ENCODE peak calls at places on chromosomes 5 and 9, in four cellular contexts. One of them, this sample, is unnamed. For H3K4me1, the result is how much of the 10 kb centered on the place peaks cover.

GRCh38 chr9:79053613-79054012 is 518.2 kb upstream of the TLE4 start:
- DNase-seq in IMR-90: no peak
- DNase-seq in heart left ventricle: no peak
- DNase-seq in left ventricle myocardium inferior: no peak
- DNase-seq in this sample: no peak

GRCh38 chr5:93583799-93584530 is 943 bp downstream of the NR2F1 start:
- DNase-seq in IMR-90: peak
- DNase-seq in heart left ventricle: peak
- DNase-seq in left ventricle myocardium inferior: no peak
- DNase-seq in this sample: peak

GRCh38 chr5:123708074-123708806 is 196.3 kb downstream of the CSNK1G3 start:
- DNase-seq in IMR-90: peak
- DNase-seq in heart left ventricle: no peak
- DNase-seq in left ventricle myocardium inferior: no peak
- DNase-seq in this sample: no peak

GRCh38 chr5:123119334-123119986 is 30.4 kb downstream of the PRDM6 start:
- DNase-seq in IMR-90: peak
- DNase-seq in heart left ventricle: no peak
- DNase-seq in left ventricle myocardium inferior: no peak
- DNase-seq in this sample: no peak

GRCh38 chr9:131398204-131398603 is 4.3 kb downstream of the PRRC2B start:
- DNase-seq in IMR-90: no peak
- DNase-seq in heart left ventricle: no peak
- DNase-seq in left ventricle myocardium inferior: no peak
- DNase-seq in this sample: no peak

GRCh38 chr9:137740311-137740710 is 121.5 kb downstream of the EHMT1 start:
- DNase-seq in IMR-90: peak
- DNase-seq in heart left ventricle: peak
- DNase-seq in left ventricle myocardium inferior: peak
- DNase-seq in this sample: no peak

GRCh38 chr9:124590886-124591641 is 83.9 kb upstream of the NR5A1 start:
- DNase-seq in IMR-90: no peak
- DNase-seq in heart left ventricle: no peak
- DNase-seq in left ventricle myocardium inferior: no peak
- DNase-seq in this sample: no peak

GRCh38 chr9:2177121-2177520 is 162.0 kb downstream of the SMARCA2 start:
- DNase-seq in IMR-90: no peak
- DNase-seq in heart left ventricle: no peak
- DNase-seq in left ventricle myocardium inferior: no peak
- DNase-seq in this sample: no peak

GRCh38 chr5:132204330-132204729 is 23.3 kb downstream of the P4HA2 start:
- DNase-seq in IMR-90: no peak
- DNase-seq in heart left ventricle: no peak
- DNase-seq in left ventricle myocardium inferior: no peak
- DNase-seq in this sample: no peak

GRCh38 chr9:21153688-21154608 is 12.3 kb upstream of the IFNW1 start:
- DNase-seq in IMR-90: peak
- DNase-seq in heart left ventricle: no peak
- DNase-seq in left ventricle myocardium inferior: no peak
- DNase-seq in this sample: no peak

GRCh38 chr9:36040271-36040925 is 3.7 kb downstream of the RECK start:
- DNase-seq in IMR-90: peak
- DNase-seq in heart left ventricle: no peak
- DNase-seq in left ventricle myocardium inferior: no peak
- DNase-seq in this sample: no peak

GRCh38 chr9:108967916-108968315 is 33.7 kb downstream of the ABITRAM start:
- DNase-seq in IMR-90: no peak
- DNase-seq in heart left ventricle: no peak
- DNase-seq in left ventricle myocardium inferior: peak
- DNase-seq in this sample: no peak

GRCh38 chr9:19028835-19029451 is 4.1 kb downstream of the SAXO1 start:
- DNase-seq in IMR-90: peak
- DNase-seq in heart left ventricle: peak
- DNase-seq in left ventricle myocardium inferior: no peak
- DNase-seq in this sample: no peak

GRCh38 chr5:153659337-153659736 is 168.9 kb downstream of the GRIA1 start:
- DNase-seq in IMR-90: peak
- DNase-seq in heart left ventricle: no peak
- DNase-seq in left ventricle myocardium inferior: no peak
- DNase-seq in this sample: no peak

GRCh38 chr9:4303002-4303401 is 3.1 kb upstream of the GLIS3 start:
- DNase-seq in IMR-90: peak
- DNase-seq in heart left ventricle: no peak
- DNase-seq in left ventricle myocardium inferior: no peak
- DNase-seq in this sample: no peak

GRCh38 chr5:104430977-104431620 is 868.5 kb upstream of the NUDT12 start:
- DNase-seq in IMR-90: peak
- DNase-seq in heart left ventricle: no peak
- DNase-seq in left ventricle myocardium inferior: no peak
- DNase-seq in this sample: no peak

GRCh38 chr9:7103382-7104170 is 345.8 kb downstream of the KDM4C start:
- DNase-seq in IMR-90: peak
- DNase-seq in heart left ventricle: no peak
- DNase-seq in left ventricle myocardium inferior: no peak
- DNase-seq in this sample: peak

GRCh38 chr5:141402553-141403328 is at the start of gene PCDHGA9:
- DNase-seq in IMR-90: peak
- DNase-seq in heart left ventricle: no peak
- DNase-seq in left ventricle myocardium inferior: no peak
- DNase-seq in this sample: peak
- TF ChIP-seq CTCF in IMR-90: peak
- TF ChIP-seq CTCF in heart left ventricle: no peak
- TF ChIP-seq CTCF in left ventricle myocardium inferior: peak
- TF ChIP-seq CTCF in this sample: peak

GRCh38 chr5:65893749-65894430 is 32.5 kb upstream of the ERBIN start:
- DNase-seq in IMR-90: no peak
- DNase-seq in heart left ventricle: no peak
- DNase-seq in left ventricle myocardium inferior: no peak
- DNase-seq in this sample: no peak

GRCh38 chr5:65895891-65896290 is 30.5 kb upstream of the ERBIN start:
- DNase-seq in IMR-90: no peak
- DNase-seq in heart left ventricle: no peak
- DNase-seq in left ventricle myocardium inferior: no peak
- DNase-seq in this sample: no peak

DNA sequence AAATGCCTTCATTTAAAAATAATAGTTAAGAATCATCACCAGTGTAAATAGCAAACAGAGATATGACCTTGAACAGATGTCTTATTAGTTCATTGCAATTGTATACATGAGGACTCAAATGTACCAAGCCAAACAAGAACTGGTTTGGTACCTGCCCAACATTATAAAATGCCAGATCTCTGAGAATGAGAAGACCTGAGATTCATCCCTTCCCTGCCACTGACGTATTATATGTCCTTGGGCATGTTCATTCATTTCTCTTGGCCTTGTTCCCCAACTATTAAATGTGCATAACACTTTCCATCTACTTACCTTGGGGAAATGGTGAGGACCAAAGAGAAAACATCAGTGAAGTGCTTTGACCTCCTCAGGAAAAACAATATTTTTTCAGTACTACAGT is 33.6 kb upstream of the ERBIN start:
- DNase-seq in IMR-90: no peak
- DNase-seq in heart left ventricle: no peak
- DNase-seq in left ventricle myocardium inferior: no peak
- DNase-seq in this sample: no peak
- H3K4me1 ChIP-seq in IMR-90: under half
- H3K4me1 ChIP-seq in heart left ventricle: under half
- H3K4me1 ChIP-seq in left ventricle myocardium inferior: under half
- H3K4me1 ChIP-seq in this sample: under half

GRCh38 chr5:135429326-135429725 is 17.8 kb downstream of the DCANP1 start:
- DNase-seq in IMR-90: no peak
- DNase-seq in heart left ventricle: peak
- DNase-seq in left ventricle myocardium inferior: peak
- DNase-seq in this sample: no peak

GRCh38 chr5:135423158-135423925 is 23.8 kb downstream of the DCANP1 start:
- DNase-seq in IMR-90: no peak
- DNase-seq in heart left ventricle: no peak
- DNase-seq in left ventricle myocardium inferior: no peak
- DNase-seq in this sample: no peak

GRCh38 chr5:135428586-135428985 is 18.6 kb downstream of the DCANP1 start:
- DNase-seq in IMR-90: no peak
- DNase-seq in heart left ventricle: no peak
- DNase-seq in left ventricle myocardium inferior: no peak
- DNase-seq in this sample: no peak

GRCh38 chr5:135425641-135426040 is 21.5 kb downstream of the DCANP1 start:
- DNase-seq in IMR-90: no peak
- DNase-seq in heart left ventricle: no peak
- DNase-seq in left ventricle myocardium inferior: no peak
- DNase-seq in this sample: no peak

DNA sequence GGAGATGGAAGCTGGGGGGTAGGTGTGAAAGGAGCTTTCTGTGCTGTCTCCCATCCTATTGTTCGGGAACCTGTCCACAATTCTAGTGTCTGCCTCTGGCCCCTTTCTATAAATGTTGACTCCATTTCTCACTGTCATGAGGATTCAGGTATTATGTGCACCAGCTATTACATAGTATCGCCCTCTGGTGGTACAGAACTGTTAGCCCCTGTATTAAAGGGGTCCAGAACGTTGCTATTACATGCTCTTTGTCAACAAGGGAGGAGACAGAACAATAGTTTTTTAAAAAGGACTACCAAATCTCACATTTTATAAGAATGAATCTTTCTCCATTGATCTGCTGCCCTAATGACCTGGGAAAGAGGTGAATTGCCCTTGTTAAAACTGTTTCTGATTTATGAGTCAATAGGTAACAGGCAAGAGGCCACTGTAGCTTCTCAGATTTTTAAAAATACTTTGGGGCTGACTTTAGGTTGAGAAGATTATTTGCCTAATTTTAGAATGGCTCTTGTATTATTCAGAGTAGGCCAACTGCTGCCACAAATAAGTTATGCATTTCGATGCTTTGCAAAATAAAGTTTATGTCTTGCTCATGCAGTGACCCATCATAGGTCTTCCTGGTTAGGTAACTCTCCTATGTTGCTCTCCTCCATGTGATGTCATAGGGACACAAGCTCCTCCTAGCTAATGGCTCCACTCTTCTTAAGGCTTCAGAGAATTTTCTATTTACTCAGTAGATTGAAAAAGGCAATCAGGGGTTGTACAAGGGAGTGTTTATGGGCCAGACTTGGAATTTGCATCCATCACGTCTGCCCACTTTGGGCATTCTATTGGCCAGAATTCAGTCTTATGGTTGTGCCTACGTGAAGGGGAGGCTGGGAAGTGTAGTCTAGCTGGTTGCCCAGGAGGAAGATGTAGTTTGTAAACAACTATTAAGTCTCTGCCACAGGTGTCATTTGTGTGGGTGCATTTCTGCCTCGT is 20.8 kb downstream of the DCANP1 start:
- DNase-seq in IMR-90: peak
- DNase-seq in heart left ventricle: no peak
- DNase-seq in left ventricle myocardium inferior: no peak
- DNase-seq in this sample: no peak
- TF ChIP-seq CTCF in IMR-90: peak
- TF ChIP-seq CTCF in heart left ventricle: peak
- TF ChIP-seq CTCF in left ventricle myocardium inferior: peak
- TF ChIP-seq CTCF in this sample: peak

GRCh38 chr9:86321373-86321772 is 32.8 kb downstream of the TUT7 start:
- DNase-seq in IMR-90: peak
- DNase-seq in heart left ventricle: no peak
- DNase-seq in left ventricle myocardium inferior: no peak
- DNase-seq in this sample: no peak
- H3K4me1 ChIP-seq in IMR-90: under half
- H3K4me1 ChIP-seq in heart left ventricle: under half
- H3K4me1 ChIP-seq in left ventricle myocardium inferior: under half
- H3K4me1 ChIP-seq in this sample: under half

DNA sequence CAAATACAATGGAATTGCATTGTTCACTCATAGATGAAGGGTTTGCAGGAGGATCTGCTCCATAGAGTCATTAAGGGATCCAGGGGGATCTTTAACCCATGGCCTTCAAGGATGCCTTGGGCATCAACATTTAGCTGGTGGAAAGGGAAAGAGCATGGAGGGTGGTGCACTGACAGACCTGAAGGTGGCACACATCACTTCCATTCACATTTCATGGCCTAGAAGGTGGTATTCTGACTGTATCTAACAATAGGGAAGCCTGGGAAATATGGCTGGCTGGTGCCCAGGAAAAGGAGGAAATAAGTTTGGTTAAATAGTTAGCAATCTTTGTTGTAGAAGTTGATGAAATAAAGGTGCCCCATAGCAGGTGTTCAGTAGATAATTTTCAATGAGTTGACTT is 230.2 kb downstream of the CD180 start:
- DNase-seq in IMR-90: no peak
- DNase-seq in heart left ventricle: no peak
- DNase-seq in left ventricle myocardium inferior: no peak
- DNase-seq in this sample: no peak
- TF ChIP-seq CTCF in IMR-90: no peak
- TF ChIP-seq CTCF in heart left ventricle: no peak
- TF ChIP-seq CTCF in left ventricle myocardium inferior: no peak
- TF ChIP-seq CTCF in this sample: no peak

GRCh38 chr9:34654317-34655083 is 2.5 kb downstream of the IL11RA start:
- DNase-seq in IMR-90: peak
- DNase-seq in heart left ventricle: peak
- DNase-seq in left ventricle myocardium inferior: peak
- DNase-seq in this sample: peak

GRCh38 chr9:34653131-34653530 is 1.1 kb downstream of the IL11RA start:
- DNase-seq in IMR-90: peak
- DNase-seq in heart left ventricle: no peak
- DNase-seq in left ventricle myocardium inferior: no peak
- DNase-seq in this sample: no peak

GRCh38 chr9:34652608-34653007 is 623 bp downstream of the IL11RA start:
- DNase-seq in IMR-90: no peak
- DNase-seq in heart left ventricle: no peak
- DNase-seq in left ventricle myocardium inferior: no peak
- DNase-seq in this sample: no peak

GRCh38 chr9:34651876-34652602 is at the start of gene IL11RA:
- DNase-seq in IMR-90: peak
- DNase-seq in heart left ventricle: peak
- DNase-seq in left ventricle myocardium inferior: peak
- DNase-seq in this sample: peak

DNA sequence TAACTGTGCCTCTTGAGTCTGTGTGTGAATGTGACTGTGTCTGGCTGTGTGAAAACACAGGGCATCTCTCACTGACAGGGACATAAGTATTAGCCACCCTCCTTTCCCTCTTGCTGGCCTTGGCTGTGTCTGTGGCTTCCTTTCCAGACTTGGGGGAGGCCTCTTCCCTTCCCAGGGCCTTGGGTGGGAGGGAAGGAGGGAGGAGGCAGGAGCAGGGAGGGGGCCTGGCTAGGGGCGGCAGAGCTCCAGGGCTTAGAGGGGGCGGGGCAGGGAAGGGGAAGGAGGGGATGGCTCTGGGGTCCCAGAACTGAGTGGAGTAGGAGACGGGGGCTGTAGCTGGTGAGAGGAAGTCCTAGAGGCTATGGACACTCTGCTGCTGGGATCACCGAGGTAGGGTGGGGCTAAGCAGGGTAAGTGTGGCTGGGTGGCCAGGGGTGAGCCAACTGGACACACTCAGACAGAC is 1.7 kb downstream of the IL11RA start:
- DNase-seq in IMR-90: peak
- DNase-seq in heart left ventricle: no peak
- DNase-seq in left ventricle myocardium inferior: no peak
- DNase-seq in this sample: no peak
- H3K4me1 ChIP-seq in IMR-90: under half
- H3K4me1 ChIP-seq in heart left ventricle: under half
- H3K4me1 ChIP-seq in left ventricle myocardium inferior: half or more
- H3K4me1 ChIP-seq in this sample: under half